ENCODE peak calls at places on chromosome 22, in five cellular contexts. W is HepG2, F is H1, U is K562, H is GM12878. S is an unnamed sample.

GRCh38 chr22:36331306-36331911 is 56.4 kb downstream of the MYH9 start:
- DNase-seq in F (peak), W (peak), H (peak), U (peak), S (peak)

GRCh38 chr22:46171940-46172339 is 21.6 kb downstream of the PPARA start:
- DNase-seq in W (no peak), F (no peak), H (no peak), U (no peak), S (peak)

GRCh38 chr22:23180301-23180892 is at the start of gene BCR:
- DNase-seq in U (peak), H (no peak), F (no peak), W (no peak), S (peak)

GRCh38 chr22:30829901-30830550 is 135.4 kb downstream of the OSBP2 start:
- DNase-seq in F (no peak), W (no peak), U (no peak), H (no peak), S (peak)

GRCh38 chr22:22576244-22576988 is 17.4 kb upstream of the PRAME start:
- DNase-seq in F (no peak), U (peak), H (no peak), W (peak), S (peak)

GRCh38 chr22:35940166-35940565 is 88.5 kb downstream of the RBFOX2 start:
- DNase-seq in W (no peak), H (no peak), U (no peak), F (no peak), S (no peak)

GRCh38 chr22:46087336-46087690 is 63.0 kb upstream of the PPARA start:
- DNase-seq in W (no peak), F (no peak), H (no peak), U (no peak), S (no peak)

GRCh38 chr22:40237241-40237640 is 59.5 kb downstream of the TNRC6B start:
- DNase-seq in H (peak), F (no peak), U (no peak), W (no peak), S (no peak)

DNA sequence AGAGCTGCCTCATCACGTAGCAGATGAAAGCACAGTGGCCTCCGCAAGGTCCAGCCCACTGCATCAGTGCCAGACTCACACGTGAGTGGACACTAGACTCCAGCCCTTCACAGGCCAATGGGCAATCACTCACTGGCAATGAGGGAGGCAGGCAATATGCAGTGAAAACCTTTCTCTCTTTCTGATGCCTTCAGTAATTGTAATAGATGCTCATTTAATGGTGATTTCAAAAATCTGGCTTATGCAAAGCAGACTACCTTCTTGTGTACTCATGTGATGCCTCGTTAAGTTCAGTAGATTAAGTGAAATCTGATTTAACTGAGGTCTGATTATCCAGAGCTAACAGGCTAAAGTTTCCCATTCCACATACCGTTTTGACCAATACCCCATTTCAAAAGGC is 546.9 kb downstream of the MIAT start:
- DNase-seq in H (no peak), W (no peak), F (no peak), U (no peak), S (no peak)
- TF ChIP-seq CTCF in H (no peak), W (no peak), F (no peak), U (no peak), S (no peak)

GRCh38 chr22:19169002-19169946 is 9.3 kb downstream of the SLC25A1 start:
- DNase-seq in U (peak), W (no peak), F (no peak), H (no peak), S (no peak)
- TF ChIP-seq EZH2 in U (peak), W (no peak), F (peak), H (no peak), S (no peak)

GRCh38 chr22:48866906-48867597 is 960.6 kb downstream of the BRD1 start:
- DNase-seq in F (no peak), W (no peak), U (no peak), H (no peak), S (no peak)

GRCh38 chr22:48867891-48868290 is 959.8 kb downstream of the BRD1 start:
- DNase-seq in W (no peak), H (no peak), F (no peak), U (no peak), S (no peak)

GRCh38 chr22:48868554-48868953 is 959.1 kb downstream of the BRD1 start:
- DNase-seq in U (no peak), W (no peak), F (no peak), H (no peak), S (no peak)

GRCh38 chr22:48863965-48864538 is 963.6 kb downstream of the BRD1 start:
- DNase-seq in W (no peak), H (no peak), F (no peak), U (no peak), S (no peak)

DNA sequence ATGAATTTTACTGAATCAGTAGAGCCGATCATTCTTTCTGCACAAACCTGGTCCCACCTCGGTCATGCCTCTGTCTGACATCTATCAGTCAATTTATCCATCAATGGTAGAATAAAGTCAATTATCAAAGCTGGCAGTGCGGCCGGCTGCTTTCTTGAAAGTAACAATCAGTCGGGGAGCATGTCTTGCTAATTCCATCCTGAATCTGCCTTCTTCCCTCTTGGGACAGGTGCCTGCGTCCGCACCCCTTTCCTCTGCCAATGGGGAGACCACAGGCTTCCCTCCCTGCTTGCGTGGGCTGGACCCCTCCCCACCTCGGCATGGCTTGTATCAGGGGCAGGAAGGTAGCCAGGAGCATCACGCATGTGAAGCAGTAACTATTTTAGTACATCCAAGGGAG is 962.9 kb downstream of the BRD1 start:
- DNase-seq in W (no peak), H (no peak), F (no peak), U (no peak), S (no peak)
- TF ChIP-seq SRF in W (no peak), H (no peak), F (no peak), U (no peak), S (no peak)

DNA sequence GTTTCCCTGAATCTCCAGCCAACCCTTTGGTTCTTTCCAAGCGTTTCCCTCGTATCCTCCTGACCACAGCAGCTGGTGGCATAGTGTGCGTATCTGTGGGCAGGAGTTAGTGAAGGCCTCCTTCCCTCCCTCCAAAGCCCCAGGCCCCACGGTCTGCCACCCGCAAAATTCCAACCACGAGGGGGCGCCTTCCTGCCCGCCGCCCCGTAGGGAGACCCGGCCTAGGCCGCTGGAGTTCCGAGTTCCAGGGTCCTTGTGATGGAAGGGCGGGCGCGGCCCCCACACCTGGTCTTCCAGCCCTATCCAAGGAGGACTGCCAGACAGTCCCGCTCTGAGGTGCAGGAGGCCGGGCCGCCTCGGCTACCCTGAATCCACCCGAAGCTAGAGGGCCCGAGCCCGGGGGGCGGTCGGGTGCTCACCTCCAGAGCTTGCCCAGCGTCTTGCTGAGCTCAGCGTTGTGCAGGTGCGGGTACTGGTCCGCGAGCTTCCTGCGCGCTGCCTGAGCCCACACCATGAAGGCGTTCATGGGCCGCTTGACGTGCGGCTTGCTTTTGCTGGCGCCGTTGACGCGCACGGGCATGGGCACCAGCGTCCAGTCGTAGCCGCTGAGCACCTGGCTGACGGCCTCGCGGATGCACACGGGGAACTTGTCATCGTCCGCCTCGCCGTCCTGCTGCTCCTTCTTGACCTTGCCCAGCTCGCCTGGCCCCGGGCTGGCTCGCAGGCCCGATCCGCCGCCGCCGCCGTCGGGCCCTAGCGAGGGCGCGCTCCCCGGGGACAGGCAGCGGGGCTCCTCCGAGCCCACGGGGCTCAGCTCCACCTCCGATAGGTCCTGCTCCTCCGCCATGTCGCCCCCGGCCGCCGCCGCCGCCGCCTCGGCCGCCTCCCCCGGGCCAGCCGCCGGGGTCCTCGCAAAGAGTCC is 1.2 kb downstream of the SOX10 start:
- DNase-seq in H (no peak), W (no peak), F (no peak), U (peak), S (no peak)
- TF ChIP-seq CTCF in H (no peak), W (no peak), F (peak), U (peak), S (peak)

GRCh38 chr22:43262990-43263644 is 76.2 kb upstream of the TTLL12 start:
- DNase-seq in H (peak), F (no peak), W (peak), U (peak), S (no peak)

GRCh38 chr22:43260818-43261217 is 73.9 kb upstream of the TTLL12 start:
- DNase-seq in H (no peak), F (no peak), W (no peak), U (no peak), S (no peak)

GRCh38 chr22:43266117-43266516 is 77.1 kb downstream of the SCUBE1 start:
- DNase-seq in F (no peak), W (no peak), H (no peak), U (no peak), S (no peak)

GRCh38 chr22:43267332-43267731 is 75.8 kb downstream of the SCUBE1 start:
- DNase-seq in U (no peak), H (no peak), W (no peak), F (no peak), S (no peak)

GRCh38 chr22:43263645-43264514 is 76.9 kb upstream of the TTLL12 start:
- DNase-seq in H (peak), W (peak), U (peak), F (no peak), S (peak)
- TF ChIP-seq EZH2 in H (no peak), W (peak), U (no peak), F (no peak), S (no peak)

DNA sequence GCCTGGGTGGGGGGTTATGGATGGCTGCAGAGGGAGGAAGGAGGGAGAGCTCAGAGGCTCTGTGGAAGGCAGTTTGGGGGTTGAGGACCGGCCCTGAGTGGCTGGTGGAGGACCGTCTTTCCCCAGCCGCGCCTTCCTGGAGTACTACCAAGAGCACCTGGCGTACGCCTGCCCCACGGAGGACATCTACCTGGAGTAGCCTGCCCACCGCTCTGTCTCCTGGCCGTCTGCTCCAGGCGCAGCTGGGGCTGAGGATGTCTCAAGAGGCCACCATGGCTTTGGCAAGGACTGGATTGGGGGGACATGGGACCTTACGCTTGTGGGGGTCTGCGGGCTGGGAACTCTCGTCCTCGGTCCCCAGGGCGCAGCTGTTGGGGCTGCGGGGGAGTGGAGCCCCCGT is 10.0 kb downstream of the MAPK8IP2 start:
- DNase-seq in F (no peak), W (no peak), H (no peak), U (no peak), S (no peak)
- TF ChIP-seq SRF in F (no peak), W (no peak), H (no peak), U (no peak), S (no peak)

DNA sequence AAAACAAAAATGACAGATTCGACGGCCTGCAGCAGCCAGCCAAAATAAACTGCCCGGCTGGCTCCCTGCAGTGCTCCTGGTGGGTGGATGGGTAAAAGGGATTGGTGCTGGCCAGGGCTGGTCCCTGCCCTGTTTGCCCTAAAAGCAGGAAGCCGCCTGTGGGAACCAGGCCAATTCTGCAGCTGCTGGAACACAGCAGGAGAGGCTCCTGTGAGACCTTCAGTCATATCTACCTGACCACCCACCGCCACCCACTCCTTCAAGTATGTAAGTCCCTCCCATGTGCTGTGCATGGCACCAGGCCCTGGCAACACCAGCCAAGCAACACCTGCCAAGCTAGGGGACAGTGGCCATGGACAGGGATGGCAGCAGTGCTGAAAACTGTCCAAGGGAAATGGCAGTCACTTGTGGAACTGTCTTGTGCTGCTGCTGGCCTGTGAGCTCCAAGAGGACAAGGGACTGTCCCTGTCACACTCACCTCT is 48.7 kb upstream of the ARFGAP3 start:
- DNase-seq in U (no peak), H (no peak), F (no peak), W (no peak), S (no peak)
- TF ChIP-seq CTCF in U (no peak), H (no peak), F (no peak), W (no peak), S (no peak)

GRCh38 chr22:29650370-29650769 is 46.9 kb downstream of the NF2 start:
- DNase-seq in W (no peak), H (no peak), U (no peak), F (no peak), S (no peak)

GRCh38 chr22:29660021-29660420 is 56.6 kb downstream of the NF2 start:
- DNase-seq in W (no peak), F (no peak), H (no peak), U (no peak), S (no peak)

GRCh38 chr22:29658171-29658570 is 54.7 kb downstream of the NF2 start:
- DNase-seq in F (no peak), H (no peak), W (no peak), U (no peak), S (no peak)

DNA sequence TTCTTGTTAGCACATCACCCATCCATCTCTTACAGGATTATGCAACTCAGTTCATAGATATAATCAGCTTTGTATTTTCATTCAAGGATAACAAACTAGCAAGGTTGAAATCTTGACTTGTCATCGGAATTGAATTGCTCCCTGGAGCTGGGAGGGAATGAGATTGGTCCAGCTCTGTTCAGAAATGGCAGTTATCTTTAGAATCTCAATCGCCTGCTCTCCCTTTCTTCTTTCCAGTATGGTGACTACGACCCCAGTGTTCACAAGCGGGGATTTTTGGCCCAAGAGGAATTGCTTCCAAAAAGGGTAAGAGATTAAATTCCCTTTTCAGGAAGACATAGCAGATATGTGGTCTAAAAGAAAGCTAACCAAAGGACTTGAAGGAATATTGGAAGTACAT is 51.0 kb downstream of the NF2 start:
- DNase-seq in H (no peak), W (no peak), U (no peak), F (no peak), S (no peak)
- TF ChIP-seq EZH2 in H (no peak), W (no peak), U (no peak), F (no peak), S (no peak)

S was measured in HCT116.